ENCODE peak calls at places on chromosomes 4 and X, in four cellular contexts. M, J, F and H are unnamed samples. For H3K4me1, the result is how much of the 10 kb centered on the place peaks cover.

GRCh38 chr4:159435561-159436023 is 332.7 kb downstream of the RAPGEF2 start:
- DNase-seq in J (no peak), F (no peak), M (no peak), H (no peak)

GRCh38 chr4:176436500-176436973 is 116.8 kb downstream of the SPCS3 start:
- DNase-seq in M (no peak), F (no peak), J (no peak), H (no peak)

GRCh38 chr4:2757426-2757825 is 1.3 kb upstream of the TNIP2 start:
- DNase-seq in J (no peak), F (peak), M (no peak), H (no peak)

GRCh38 chr4:19780871-19781270 is 470.8 kb upstream of the SLIT2 start:
- DNase-seq in F (no peak), M (no peak), J (no peak), H (no peak)

GRCh38 chrX:18885317-18886004 is 98.5 kb downstream of the PHKA2 start:
- DNase-seq in F (peak), M (no peak), J (no peak), H (no peak)

GRCh38 chr4:122827258-122827887 is 742 bp downstream of the FGF2 start:
- DNase-seq in J (peak), F (peak), M (peak), H (peak)

GRCh38 chrX:155747520-155747919 is 133.6 kb upstream of the VAMP7 start:
- DNase-seq in M (no peak), J (no peak), F (no peak), H (no peak)

GRCh38 chr4:159267940-159268327 is 165.1 kb downstream of the RAPGEF2 start:
- DNase-seq in J (no peak), F (no peak), M (no peak), H (no peak)

GRCh38 chrX:110402091-110402854 is 43.6 kb downstream of the RTL9 start:
- DNase-seq in F (no peak), M (no peak), J (no peak), H (no peak)

GRCh38 chrX:24760601-24761000 is 66.9 kb downstream of the POLA1 start:
- DNase-seq in J (no peak), F (no peak), M (no peak), H (no peak)

GRCh38 chr4:181662383-181662782 is 580.8 kb upstream of the TENM3 start:
- DNase-seq in M (no peak), F (no peak), J (no peak), H (no peak)

GRCh38 chr4:183658362-183659028 is 490 bp downstream of the RWDD4 start:
- DNase-seq in J (no peak), F (peak), M (peak), H (peak)

GRCh38 chrX:139933904-139934303 is 1.1 kb upstream of the ATP11C start:
- DNase-seq in M (no peak), F (no peak), J (no peak), H (no peak)

GRCh38 chr4:3702084-3702521 is 64.1 kb upstream of the ADRA2C start:
- DNase-seq in M (no peak), F (peak), J (peak), H (no peak)

GRCh38 chrX:108601276-108601675 is 135.1 kb downstream of the IRS4 start:
- DNase-seq in F (no peak), M (no peak), J (no peak), H (no peak)
- H3K4me1 ChIP-seq in F (under half), M (under half), J (under half), H (under half)

GRCh38 chr4:10581022-10581421 is 103.5 kb downstream of the CLNK start:
- DNase-seq in F (no peak), M (no peak), J (no peak), H (no peak)

GRCh38 chr4:10584042-10584441 is 100.5 kb downstream of the CLNK start:
- DNase-seq in J (no peak), M (no peak), F (no peak), H (no peak)

GRCh38 chr4:10582966-10583365 is 101.6 kb downstream of the CLNK start:
- DNase-seq in F (no peak), M (no peak), J (no peak), H (no peak)

GRCh38 chr4:10579700-10580099 is 104.9 kb downstream of the CLNK start:
- DNase-seq in J (no peak), M (no peak), F (no peak), H (no peak)

GRCh38 chr4:10582059-10582686 is 102.4 kb downstream of the CLNK start:
- DNase-seq in F (no peak), J (no peak), M (peak), H (no peak)
- TF ChIP-seq CTCF in F (peak), J (peak), M (peak), H (peak)

GRCh38 chrX:68498508-68499379 is at the start of gene YIPF6:
- DNase-seq in F (peak), M (peak), J (peak), H (peak)

GRCh38 chrX:68504237-68504636 is 5.4 kb downstream of the YIPF6 start:
- DNase-seq in M (no peak), F (no peak), J (no peak), H (no peak)

GRCh38 chrX:68503830-68504229 is 5.0 kb downstream of the YIPF6 start:
- DNase-seq in F (no peak), M (no peak), J (no peak), H (no peak)

GRCh38 chrX:68498044-68498507 is 775 bp upstream of the YIPF6 start:
- DNase-seq in M (no peak), F (no peak), J (no peak), H (no peak)

GRCh38 chrX:68500105-68500504 is 1.3 kb downstream of the YIPF6 start:
- DNase-seq in F (no peak), J (no peak), M (no peak), H (no peak)
- H3K4me3 ChIP-seq in F (peak), J (no peak), M (no peak), H (no peak)

GRCh38 chrX:37796805-37797204 is 16.9 kb downstream of the CYBB start:
- DNase-seq in F (peak), J (no peak), M (no peak), H (no peak)
- H3K4me1 ChIP-seq in F (half or more), J (under half), M (under half), H (under half)

DNA sequence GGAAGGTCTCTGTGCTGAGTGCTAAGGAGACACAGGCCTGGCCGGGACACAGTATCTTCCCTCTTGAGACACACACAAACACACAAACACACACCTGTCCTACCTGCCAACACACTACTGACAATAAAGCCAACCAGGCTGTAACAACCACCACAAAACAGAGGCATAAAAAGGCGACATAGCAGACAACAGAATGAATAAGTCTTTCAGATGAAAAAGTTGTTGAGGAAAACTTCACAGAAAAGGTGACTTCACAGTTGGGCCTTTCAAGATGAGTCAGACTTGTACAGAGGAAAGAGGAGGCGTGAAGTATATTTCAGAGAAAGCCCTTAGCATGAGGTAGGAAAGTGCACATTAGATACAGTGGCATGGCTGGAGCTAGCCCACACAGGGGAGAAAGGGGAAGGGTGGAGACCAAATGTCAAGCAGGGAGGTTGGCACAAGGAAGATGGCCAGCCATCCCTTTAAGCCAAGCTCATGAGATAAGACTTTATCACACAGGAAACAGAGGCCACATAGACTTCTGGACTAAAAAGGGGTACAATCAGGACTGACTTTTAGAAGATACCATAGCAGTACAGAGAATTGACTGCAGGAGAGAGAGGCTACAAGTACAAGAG is 54.0 kb downstream of the SLC9A7 start:
- DNase-seq in J (no peak), M (no peak), F (no peak), H (no peak)
- TF ChIP-seq CTCF in J (no peak), M (no peak), F (no peak), H (no peak)

GRCh38 chrX:71911731-71912050 is 1.0 kb downstream of the NHSL2 start:
- DNase-seq in J (no peak), M (peak), F (no peak), H (no peak)
- H3K4me3 ChIP-seq in J (peak), M (peak), F (peak), H (peak)

GRCh38 chr4:186876961-186877626 is 153.4 kb upstream of the FAT1 start:
- DNase-seq in F (no peak), J (no peak), M (no peak), H (no peak)

GRCh38 chr4:186871856-186872255 is 148.2 kb upstream of the FAT1 start:
- DNase-seq in F (no peak), M (no peak), J (no peak), H (no peak)
- H3K4me1 ChIP-seq in F (under half), M (under half), J (under half), H (under half)

GRCh38 chr4:5825642-5826041 is 67.2 kb downstream of the CRMP1 start:
- DNase-seq in M (no peak), F (no peak), J (no peak), H (no peak)

GRCh38 chr4:5826437-5827107 is 66.3 kb downstream of the CRMP1 start:
- DNase-seq in J (no peak), F (peak), M (no peak), H (no peak)

GRCh38 chr4:5823542-5824211 is 69.2 kb downstream of the CRMP1 start:
- DNase-seq in M (no peak), J (no peak), F (peak), H (no peak)

GRCh38 chr4:5824227-5824626 is 68.7 kb downstream of the CRMP1 start:
- DNase-seq in F (peak), J (no peak), M (no peak), H (no peak)

GRCh38 chr4:5824635-5825034 is 68.3 kb downstream of the CRMP1 start:
- DNase-seq in F (no peak), J (no peak), M (no peak), H (no peak)
- TF ChIP-seq CTCF in F (peak), J (no peak), M (no peak), H (peak)

GRCh38 chr4:38144029-38144428 is 183.8 kb downstream of the PTTG2 start:
- DNase-seq in M (no peak), F (no peak), J (no peak), H (no peak)
- H3K4me3 ChIP-seq in M (no peak), F (no peak), J (no peak), H (no peak)

GRCh38 chr4:89299153-89299789 is 8.3 kb downstream of the GPRIN3 start:
- DNase-seq in M (no peak), F (no peak), J (no peak), H (no peak)
- H3K4me1 ChIP-seq in M (under half), F (half or more), J (under half), H (under half)